ENCODE peak calls at places on chromosomes 1 and 21, in four cellular contexts. G is A549, X is thoracic aorta, W is heart left ventricle. Z is an unnamed sample.

GRCh38 chr1:25468037-25468436 is 37.3 kb downstream of the MACO1 start:
- DNase-seq in G (no peak), X (no peak), W (no peak), Z (no peak)

GRCh38 chr1:3714284-3714741 is 37.9 kb upstream of the CCDC27 start:
- DNase-seq in G (no peak), X (no peak), W (no peak), Z (no peak)

GRCh38 chr1:224432141-224432540 is 2.5 kb downstream of the WDR26 start:
- DNase-seq in G (no peak), X (no peak), W (no peak), Z (no peak)

GRCh38 chr1:165444897-165445370 is at the start of gene RXRG:
- DNase-seq in G (no peak), X (no peak), W (peak; percentile 52), Z (peak; percentile 64)

GRCh38 chr1:44500181-44501021 is 95.3 kb downstream of the RNF220 start:
- DNase-seq in G (no peak), X (no peak), W (no peak), Z (peak; percentile 20)

GRCh38 chr1:108107658-108108057 is 92.5 kb downstream of the SLC25A24 start:
- DNase-seq in G (peak; percentile 7), X (no peak), W (no peak), Z (no peak)

GRCh38 chr1:101257500-101258325 is 20.9 kb downstream of the S1PR1 start:
- DNase-seq in G (no peak), X (no peak), W (peak; percentile 32), Z (no peak)

GRCh38 chr1:200862713-200863415 is 9.9 kb upstream of the GPR25 start:
- DNase-seq in G (no peak), X (no peak), W (no peak), Z (no peak)

GRCh38 chr1:89918794-89919155 is 76.1 kb upstream of the ZNF326 start:
- DNase-seq in G (no peak), X (no peak), W (no peak), Z (no peak)

GRCh38 chr21:41824466-41825207 is 54.5 kb downstream of the PRDM15 start:
- DNase-seq in G (no peak), X (no peak), W (no peak), Z (no peak)

GRCh38 chr1:166133857-166134256 is 32.9 kb downstream of the FAM78B start:
- DNase-seq in G (no peak), X (no peak), W (no peak), Z (no peak)

GRCh38 chr1:207459008-207459407 is 4.9 kb downstream of the CR2 start:
- DNase-seq in G (no peak), X (no peak), W (no peak), Z (no peak)

GRCh38 chr21:38853421-38853919 is 47.7 kb downstream of the ETS2 start:
- DNase-seq in G (peak; percentile 34), X (no peak), W (peak; percentile 62), Z (peak; percentile 27)

GRCh38 chr21:26519142-26519541 is 53.9 kb downstream of the CYYR1 start:
- DNase-seq in G (no peak), X (no peak), W (no peak), Z (no peak)

GRCh38 chr1:173478099-173478555 is 992 bp downstream of the PRDX6 start:
- DNase-seq in G (peak; percentile 58), X (peak; percentile 18), W (peak; percentile 83), Z (peak; percentile 62)

GRCh38 chr1:230114245-230114651 is 47.2 kb downstream of the GALNT2 start:
- DNase-seq in G (no peak), X (no peak), W (no peak), Z (no peak)

GRCh38 chr1:161172776-161173376 is 4.4 kb downstream of the B4GALT3 start:
- DNase-seq in G (no peak), X (no peak), W (peak; percentile 66), Z (peak; percentile 54)

GRCh38 chr1:6909857-6910256 is 124.6 kb downstream of the CAMTA1 start:
- DNase-seq in G (no peak), X (no peak), W (no peak), Z (no peak)

GRCh38 chr1:108831225-108831624 is 25.7 kb downstream of the AKNAD1 start:
- DNase-seq in G (no peak), X (no peak), W (no peak), Z (no peak)

GRCh38 chr1:79549191-79549590 is 542.7 kb upstream of the ADGRL4 start:
- DNase-seq in G (no peak), X (no peak), W (no peak), Z (no peak)

GRCh38 chr21:17372200-17372599 is 140.6 kb upstream of the CXADR start:
- DNase-seq in G (no peak), X (no peak), W (no peak), Z (no peak)

GRCh38 chr1:233289676-233290075 is 5.8 kb downstream of the PCNX2 start:
- DNase-seq in G (no peak), X (no peak), W (no peak), Z (no peak)

GRCh38 chr1:11648732-11649158 is 5.5 kb downstream of the FBXO2 start:
- DNase-seq in G (no peak), X (no peak), W (no peak), Z (no peak)

GRCh38 chr1:119713039-119713537 is 1.4 kb downstream of the PHGDH start:
- DNase-seq in G (no peak), X (no peak), W (no peak), Z (no peak)

GRCh38 chr1:119713538-119714456 is 2.1 kb downstream of the PHGDH start:
- DNase-seq in G (no peak), X (no peak), W (no peak), Z (no peak)

GRCh38 chr1:119718409-119718808 is 6.7 kb downstream of the PHGDH start:
- DNase-seq in G (no peak), X (no peak), W (no peak), Z (no peak)

GRCh38 chr1:119714583-119714982 is 2.8 kb downstream of the PHGDH start:
- DNase-seq in G (no peak), X (no peak), W (no peak), Z (no peak)

GRCh38 chr1:119715542-119715941 is 3.8 kb downstream of the PHGDH start:
- DNase-seq in G (no peak), X (no peak), W (no peak), Z (no peak)
- H3K4me3 ChIP-seq in G (no peak overlapping the region), X (no peak overlapping the region), W (no peak overlapping the region), Z (no peak overlapping the region)

DNA sequence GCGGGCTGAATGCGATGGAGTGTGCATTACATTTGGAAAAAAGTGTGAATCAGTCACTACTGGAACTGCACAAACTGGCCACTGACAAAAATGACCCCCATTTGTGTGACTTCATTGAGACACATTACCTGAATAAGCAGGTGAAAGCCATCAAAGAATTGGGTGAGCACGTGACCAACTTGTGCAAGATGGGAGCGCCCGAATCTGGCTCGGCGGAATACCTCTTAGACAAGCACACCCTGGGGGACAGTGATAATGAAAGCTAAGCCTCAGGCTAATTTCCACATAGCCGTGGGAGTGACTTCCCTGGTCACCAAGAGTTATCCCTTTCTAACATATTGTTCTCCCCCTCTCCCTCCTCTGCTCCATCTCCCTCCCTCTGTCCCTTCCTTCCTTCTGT is 47.7 kb upstream of the RHOU start:
- DNase-seq in G (no peak), X (no peak), W (no peak), Z (no peak)
- H3K4me1 ChIP-seq in G (no peaks in the 10 kb centered on the region), X (peaks cover 5% of the 10 kb centered on the region), W (peaks cover 10% of the 10 kb centered on the region), Z (peaks cover 14% of the 10 kb centered on the region)

GRCh38 chr1:209387969-209388329 is 195.6 kb upstream of the CAMK1G start:
- DNase-seq in G (no peak), X (no peak), W (no peak), Z (no peak)

GRCh38 chr1:209388358-209388757 is 195.2 kb upstream of the CAMK1G start:
- DNase-seq in G (no peak), X (no peak), W (no peak), Z (no peak)

GRCh38 chr1:209390764-209391163 is 192.8 kb upstream of the CAMK1G start:
- DNase-seq in G (no peak), X (no peak), W (no peak), Z (no peak)

GRCh38 chr1:209387271-209387968 is 196.1 kb upstream of the CAMK1G start:
- DNase-seq in G (no peak), X (no peak), W (no peak), Z (no peak)

GRCh38 chr1:209389258-209389657 is 194.3 kb upstream of the CAMK1G start:
- DNase-seq in G (peak; percentile 18), X (no peak), W (no peak), Z (no peak)
- H3K4me3 ChIP-seq in G (no peak overlapping the region), X (no peak overlapping the region), W (no peak overlapping the region), Z (no peak overlapping the region)

DNA sequence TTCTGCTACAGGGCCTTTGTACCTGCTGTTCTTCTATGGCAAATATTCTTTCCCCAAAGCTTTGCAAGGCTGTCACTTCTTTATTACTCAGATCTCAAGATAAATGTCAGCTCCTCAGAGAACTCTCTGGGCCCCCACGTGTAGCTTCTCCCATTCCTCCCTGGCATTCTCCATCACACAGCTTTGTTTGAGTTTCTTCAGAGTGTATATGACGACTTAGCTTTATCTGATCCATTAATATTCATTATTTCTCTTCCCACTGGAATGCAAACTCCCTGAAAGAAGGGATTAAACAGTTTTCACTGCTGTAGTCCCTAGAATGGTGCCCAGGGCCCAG is 174.6 kb upstream of the EDN2 start:
- DNase-seq in G (no peak), X (no peak), W (no peak), Z (no peak)
- H3K4me1 ChIP-seq in G (peaks cover 10% of the 10 kb centered on the region), X (peaks cover 6% of the 10 kb centered on the region), W (peaks cover 16% of the 10 kb centered on the region), Z (peaks cover 4% of the 10 kb centered on the region)

GRCh38 chr1:116766616-116767469 is 12.6 kb downstream of the CD2 start:
- DNase-seq in G (no peak), X (no peak), W (no peak), Z (no peak)
- H3K4me3 ChIP-seq in G (no peak overlapping the region), X (no peak overlapping the region), W (no peak overlapping the region), Z (no peak overlapping the region)

GRCh38 chr1:110914676-110915075 is 41.7 kb downstream of the CD53 start:
- DNase-seq in G (no peak), X (no peak), W (no peak), Z (no peak)
- H3K4me1 ChIP-seq in G (peaks cover 12% of the 10 kb centered on the region), X (no peaks in the 10 kb centered on the region), W (no peaks in the 10 kb centered on the region), Z (no peaks in the 10 kb centered on the region)